ENCODE peak calls at places on chromosomes 11 and 22, in eight cellular contexts. R is HS-5; Y is AG08395; N is AG10803; W is NCI-H1694; K is mucosa of descending colon; X is breast epithelium; S is stimulated activated CD8-positive, alpha-beta memory T cell treated with anti-CD3 and anti-CD28 coated beads, Interleukin-2, amount 100 ng/mL, for 1 hour. H is an unnamed sample.

GRCh38 chr11:66221012-66221411 is 47.4 kb upstream of the RAB1B start:
- DNase-seq in N (no peak), W (no peak), X (no peak), K (no peak), S (no peak), Y (no peak), R (no peak), H (no peak)

GRCh38 chr11:131943296-131943695 is 572.9 kb downstream of the NTM start:
- DNase-seq in R (no peak), X (no peak), S (no peak), W (no peak), K (no peak), Y (no peak), N (no peak), H (no peak)

GRCh38 chr11:33695051-33695566 is 5.5 kb downstream of the C11orf91 start:
- DNase-seq in K (no peak), X (peak), S (no peak), R (no peak), W (no peak), N (no peak), Y (no peak), H (no peak)

GRCh38 chr11:107430525-107430924 is 27.1 kb downstream of the CWF19L2 start:
- DNase-seq in K (no peak), Y (no peak), X (no peak), N (no peak), R (no peak), S (no peak), W (no peak), H (no peak)

GRCh38 chr11:1230456-1231395 is 7.9 kb downstream of the MUC5B start:
- DNase-seq in W (no peak), R (no peak), N (no peak), K (peak), X (no peak), S (no peak), Y (no peak), H (no peak)

GRCh38 chr11:13923716-13924650 is 38.5 kb upstream of the SPON1 start:
- DNase-seq in W (no peak), N (no peak), S (no peak), R (no peak), X (no peak), K (no peak), Y (no peak), H (no peak)

GRCh38 chr22:25475554-25476022 is 88.9 kb upstream of the GRK3 start:
- DNase-seq in X (no peak), W (no peak), S (no peak), Y (peak), K (no peak), N (peak), R (no peak), H (peak)

GRCh38 chr11:66936326-66936725 is 21.9 kb downstream of the PC start:
- DNase-seq in S (no peak), N (peak), K (no peak), X (no peak), W (no peak), R (no peak), Y (no peak), H (peak)

GRCh38 chr11:3180869-3181268 is 15.8 kb upstream of the OSBPL5 start:
- DNase-seq in Y (no peak), K (no peak), N (no peak), X (no peak), R (no peak), S (no peak), W (no peak), H (no peak)

GRCh38 chr11:114228401-114229061 is 67.7 kb upstream of the NNMT start:
- DNase-seq in K (no peak), N (no peak), W (no peak), X (no peak), Y (no peak), R (no peak), S (no peak), H (no peak)

GRCh38 chr11:1988667-1989317 is 8.8 kb downstream of the H19 start:
- DNase-seq in Y (no peak), S (no peak), N (no peak), W (no peak), R (no peak), X (no peak), K (peak), H (no peak)

GRCh38 chr11:65311197-65311631 is 3.5 kb upstream of the CDC42EP2 start:
- DNase-seq in W (no peak), K (no peak), N (no peak), X (no peak), Y (no peak), S (no peak), R (no peak), H (no peak)

GRCh38 chr11:59456661-59457060 is at the start of gene OR4D6:
- DNase-seq in R (no peak), Y (no peak), S (no peak), X (no peak), W (no peak), N (no peak), K (no peak), H (no peak)

GRCh38 chr22:30332551-30332950 is 5.8 kb upstream of the TBC1D10A start:
- DNase-seq in W (no peak), S (no peak), K (no peak), Y (no peak), N (no peak), X (no peak), R (no peak), H (no peak)

GRCh38 chr11:134050541-134051383 is 18.1 kb upstream of the JAM3 start:
- DNase-seq in W (no peak), R (no peak), X (peak), N (peak), K (peak), S (peak), Y (peak), H (peak)